ENCODE peak calls at places on chromosome 19, in five cellular contexts. K, R, Q, V and P are unnamed samples.

GRCh38 chr19:3670258-3670795 is 29.9 kb downstream of the PIP5K1C start:
- DNase-seq in K (peak; percentile 81), R (no peak), V (no peak), Q (no peak), P (no peak)

GRCh38 chr19:41409288-41409687 is 11.7 kb downstream of the BCKDHA start:
- DNase-seq in R (peak; percentile 83), K (no peak), V (no peak), Q (no peak), P (no peak)

GRCh38 chr19:10961073-10961762 is 388 bp downstream of the SMARCA4 start:
- DNase-seq in K (peak; percentile 73), V (peak; percentile 20), R (peak; percentile 35), Q (no peak), P (peak; percentile 16)

GRCh38 chr19:19568802-19569756 is 31.0 kb downstream of the CILP2 start:
- DNase-seq in R (peak; percentile 46), K (no peak), Q (no peak), V (no peak), P (no peak)

GRCh38 chr19:41261474-41262190 is 2.5 kb upstream of the HNRNPUL1 start:
- DNase-seq in V (no peak), Q (no peak), K (no peak), R (no peak), P (no peak)

GRCh38 chr19:56595548-56595899 is 422 bp downstream of the ZNF71 start:
- DNase-seq in V (no peak), Q (no peak), K (no peak), R (no peak), P (no peak)

GRCh38 chr19:45816236-45817009 is 1.3 kb upstream of the RSPH6A start:
- DNase-seq in R (no peak), K (no peak), V (no peak), Q (no peak), P (no peak)

GRCh38 chr19:3408996-3409345 is 42.6 kb downstream of the NFIC start:
- DNase-seq in R (no peak), Q (no peak), K (no peak), V (no peak), P (no peak)

GRCh38 chr19:46756544-46756888 is 10.3 kb upstream of the STRN4 start:
- DNase-seq in V (no peak), Q (no peak), K (no peak), R (no peak), P (no peak)

GRCh38 chr19:11164879-11165406 is 9.4 kb upstream of the SPC24 start:
- DNase-seq in K (peak; percentile 89), R (no peak), V (no peak), Q (no peak), P (no peak)

GRCh38 chr19:33953592-33953991 is 156.9 kb downstream of the KCTD15 start:
- DNase-seq in R (peak; percentile 1), Q (no peak), V (no peak), K (no peak), P (no peak)

GRCh38 chr19:35543280-35544109 is 1.9 kb upstream of the TMEM147 start:
- DNase-seq in K (no peak), V (no peak), R (no peak), Q (no peak), P (no peak)

GRCh38 chr19:6238643-6239281 is 41.0 kb downstream of the MLLT1 start:
- DNase-seq in R (peak; percentile 46), V (peak; percentile 6), K (peak; percentile 70), Q (no peak), P (no peak)

GRCh38 chr19:46571495-46571894 is 29.6 kb upstream of the CALM3 start:
- DNase-seq in Q (no peak), K (no peak), V (no peak), R (peak; percentile 38), P (peak; percentile 13)

GRCh38 chr19:376111-376470 is 31.5 kb upstream of the MIER2 start:
- DNase-seq in K (no peak), Q (no peak), V (no peak), R (no peak), P (no peak)

GRCh38 chr19:1655992-1656608 is 3.7 kb upstream of the TCF3 start:
- DNase-seq in K (no peak), R (no peak), V (no peak), Q (no peak), P (no peak)

GRCh38 chr19:41521860-41522555 is 54.0 kb upstream of the CEACAM21 start:
- DNase-seq in V (no peak), Q (peak; percentile 50), R (no peak), K (no peak), P (no peak)

GRCh38 chr19:29812881-29813275 is 1.1 kb downstream of the CCNE1 start:
- DNase-seq in V (no peak), Q (no peak), K (no peak), R (no peak), P (no peak)